ENCODE peak calls at places on chromosomes 13 and 19, in six cellular contexts. I is mesenchymal stem cell, W is IMR-90, L is H1, E is mesendoderm, U is H9. X is an unnamed sample.

GRCh38 chr19:44925114-44925891 is 10.9 kb downstream of the APOC1 start:
- DNase-seq in I (peak), W (peak), L (no peak), E (no peak), U (no peak), X (no peak)

GRCh38 chr19:33698576-33699435 is 77.1 kb downstream of the CHST8 start:
- DNase-seq in I (no peak), W (no peak), L (no peak), E (no peak), U (no peak), X (no peak)

GRCh38 chr19:23095406-23095805 is 21.4 kb upstream of the ZNF730 start:
- DNase-seq in I (no peak), W (no peak), L (no peak), E (no peak), U (no peak), X (no peak)

GRCh38 chr13:65724261-65724660 is 1505.9 kb downstream of the PCDH9 start:
- DNase-seq in I (no peak), W (peak), L (no peak), E (no peak), U (no peak), X (no peak)

GRCh38 chr13:100059827-100060226 is 29.1 kb upstream of the PCCA start:
- DNase-seq in I (no peak), W (no peak), L (no peak), E (no peak), U (no peak), X (no peak)

GRCh38 chr19:12000152-12000981 is 35.1 kb downstream of the ZNF433 start:
- DNase-seq in I (no peak), W (peak), L (no peak), E (no peak), U (no peak), X (no peak)

GRCh38 chr19:10654610-10655456 is 687 bp downstream of the ILF3 start:
- DNase-seq in I (peak), W (no peak), L (peak), E (peak), U (peak), X (peak)

GRCh38 chr13:74930402-74931165 is 551.4 kb downstream of the TBC1D4 start:
- DNase-seq in I (peak), W (peak), L (no peak), E (no peak), U (no peak), X (no peak)

GRCh38 chr13:20997301-20998061 is 63.9 kb downstream of the LATS2 start:
- DNase-seq in I (peak), W (peak), L (no peak), E (peak), U (peak), X (no peak)

GRCh38 chr19:39133431-39134270 is 8.1 kb downstream of the PAK4 start:
- DNase-seq in I (no peak), W (no peak), L (no peak), E (peak), U (no peak), X (no peak)

GRCh38 chr13:111506131-111506530 is 185.7 kb downstream of the TEX29 start:
- DNase-seq in I (no peak), W (no peak), L (no peak), E (no peak), U (no peak), X (no peak)

GRCh38 chr19:21264416-21264815 is 64.8 kb downstream of the ZNF708 start:
- DNase-seq in I (no peak), W (no peak), L (no peak), E (no peak), U (no peak), X (no peak)

GRCh38 chr19:21264891-21265290 is 64.3 kb downstream of the ZNF708 start:
- DNase-seq in I (no peak), W (no peak), L (no peak), E (no peak), U (no peak), X (no peak)

GRCh38 chr19:21256722-21257121 is 72.5 kb downstream of the ZNF708 start:
- DNase-seq in I (no peak), W (peak), L (no peak), E (peak), U (no peak), X (no peak)

GRCh38 chr19:21260164-21260847 is 68.9 kb downstream of the ZNF708 start:
- DNase-seq in I (no peak), W (no peak), L (no peak), E (no peak), U (no peak), X (no peak)
- H2BK15ac ChIP-seq in I (no peak), W (no peak), L (no peak), E (no peak), U (no peak), X (no peak)

GRCh38 chr13:108448891-108449290 is 179.4 kb downstream of the TNFSF13B start:
- DNase-seq in I (no peak), W (no peak), L (no peak), E (no peak), U (no peak), X (no peak)
- H2BK15ac ChIP-seq in I (no peak), W (no peak), L (no peak), E (no peak), U (no peak), X (no peak)

DNA sequence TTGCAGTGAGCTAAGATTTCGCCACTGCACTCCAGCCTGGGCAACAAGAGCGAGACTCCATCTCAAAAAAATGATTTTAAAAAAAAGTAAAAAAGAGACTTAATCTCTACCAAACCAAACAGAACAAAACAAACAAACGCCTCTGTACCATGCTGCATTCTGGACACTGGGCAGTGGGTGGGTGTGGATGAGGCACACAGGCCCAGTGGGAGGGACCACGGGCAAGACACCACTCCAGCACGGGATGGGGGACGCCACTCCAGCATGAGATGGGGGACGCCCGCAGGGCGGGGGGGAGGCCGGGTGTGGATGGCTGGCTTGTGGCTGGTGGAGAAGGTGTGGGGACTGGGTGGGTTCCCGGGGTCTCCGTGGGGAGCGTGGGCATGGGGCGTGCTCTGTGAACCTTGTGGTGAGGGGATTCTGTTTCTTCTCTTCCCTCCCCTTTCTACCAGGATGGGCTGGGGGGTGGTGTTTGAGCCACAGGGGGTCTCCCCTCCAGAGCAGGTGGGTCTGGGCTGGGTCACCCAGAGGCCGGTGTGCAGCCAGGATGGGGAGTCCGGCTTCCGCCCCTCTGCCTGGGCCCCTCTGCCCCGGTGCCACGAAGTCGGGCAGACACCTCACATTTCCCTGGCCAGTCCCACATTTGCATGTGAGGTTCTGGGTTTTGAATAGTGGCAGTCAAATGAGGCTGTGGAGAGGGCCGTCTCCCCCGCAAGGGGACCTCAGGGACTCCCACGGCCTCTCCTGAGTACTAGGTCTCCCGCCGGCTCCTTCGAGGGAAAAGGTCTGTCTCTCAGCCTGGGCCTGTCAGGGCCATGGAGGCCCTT is 23.9 kb upstream of the MATK start:
- DNase-seq in I (no peak), W (no peak), L (no peak), E (no peak), U (no peak), X (no peak)
- H2BK15ac ChIP-seq in I (no peak), W (no peak), L (no peak), E (no peak), U (no peak), X (no peak)

DNA sequence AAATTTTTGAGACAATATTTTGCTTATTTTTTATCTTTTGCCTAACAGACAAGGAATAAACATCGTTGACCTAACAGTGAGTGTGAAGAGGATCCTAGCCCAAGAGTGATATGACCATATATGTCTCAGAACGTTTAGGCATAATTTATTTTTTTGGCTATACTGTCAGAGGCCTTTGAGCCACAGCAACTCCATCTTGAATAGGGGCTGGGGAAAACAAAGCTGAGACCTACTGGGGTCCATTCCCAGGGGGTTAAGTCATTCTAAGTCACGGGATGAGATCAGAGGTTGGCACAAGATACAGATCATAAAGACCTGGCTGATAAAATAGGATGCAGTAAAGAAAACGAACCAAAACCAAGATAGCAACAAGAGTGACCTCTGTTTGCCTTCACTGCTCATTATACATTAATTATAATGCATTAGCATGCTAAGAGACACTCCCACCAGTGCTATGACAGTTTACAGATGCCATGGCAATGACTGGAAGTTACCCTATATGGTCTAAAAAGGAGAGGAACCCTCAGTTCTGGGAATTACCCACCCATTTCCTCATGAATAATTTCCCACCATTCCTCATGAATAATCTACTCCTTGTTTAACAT is 510.8 kb upstream of the PCDH9 start:
- DNase-seq in I (peak), W (no peak), L (no peak), E (peak), U (no peak), X (no peak)
- H2BK15ac ChIP-seq in I (no peak), W (no peak), L (no peak), E (no peak), U (no peak), X (no peak)

GRCh38 chr13:79500829-79501228 is 19.9 kb downstream of the NDFIP2 start:
- DNase-seq in I (no peak), W (no peak), L (no peak), E (no peak), U (no peak), X (no peak)

GRCh38 chr13:79503069-79503468 is 22.1 kb downstream of the NDFIP2 start:
- DNase-seq in I (no peak), W (no peak), L (no peak), E (peak), U (no peak), X (no peak)

GRCh38 chr13:79508224-79508961 is 27.4 kb downstream of the NDFIP2 start:
- DNase-seq in I (no peak), W (no peak), L (no peak), E (peak), U (no peak), X (no peak)

GRCh38 chr13:79501538-79502232 is 20.7 kb downstream of the NDFIP2 start:
- DNase-seq in I (peak), W (peak), L (no peak), E (no peak), U (no peak), X (no peak)

DNA sequence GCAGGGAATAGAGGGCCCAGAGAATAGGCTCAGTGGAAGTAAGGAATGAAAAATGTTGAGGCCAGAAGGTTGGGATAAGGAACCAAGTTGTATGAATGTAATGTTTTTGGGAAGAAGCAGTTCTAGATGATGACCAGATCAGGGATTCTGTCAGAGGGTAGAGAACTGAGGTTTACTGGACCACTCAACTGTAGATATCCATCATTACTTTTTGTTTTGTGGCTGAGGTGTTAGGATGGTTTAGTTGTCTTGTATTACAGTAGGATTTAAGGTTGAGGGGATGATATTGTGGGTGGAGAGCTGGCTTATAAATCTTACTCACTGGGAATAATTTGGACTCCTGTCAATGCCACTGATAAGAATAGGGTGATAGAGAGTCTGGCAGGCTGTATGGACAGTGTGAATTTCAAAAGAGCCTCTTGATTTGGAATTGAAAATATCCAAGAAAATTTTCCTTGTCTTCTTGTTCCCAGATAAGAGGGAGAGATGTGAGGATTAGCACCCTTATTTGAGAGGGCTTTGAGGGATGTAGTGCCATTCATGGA is 22.6 kb downstream of the NDFIP2 start:
- DNase-seq in I (no peak), W (no peak), L (no peak), E (no peak), U (no peak), X (no peak)
- H2BK15ac ChIP-seq in I (no peak), W (no peak), L (no peak), E (no peak), U (no peak), X (no peak)

DNA sequence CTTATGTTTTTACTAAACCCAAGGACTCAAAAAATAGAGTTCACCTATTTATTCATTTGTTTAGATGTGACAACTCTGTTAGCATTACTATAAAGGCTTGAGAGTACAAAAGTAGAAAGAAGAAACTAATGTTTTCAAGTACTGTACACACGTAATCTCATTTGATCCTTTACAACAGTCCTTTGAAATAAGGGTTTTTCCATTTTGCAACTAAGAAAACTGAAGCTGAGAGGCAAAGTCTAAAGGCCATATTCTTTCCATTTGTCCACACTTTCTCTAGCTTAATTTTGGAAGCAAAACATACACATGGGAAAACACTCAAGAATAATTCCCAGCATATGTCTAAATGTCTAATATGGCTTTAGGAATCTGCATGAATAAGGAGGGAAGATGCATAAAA is 34.1 kb downstream of the ZAR1L start:
- DNase-seq in I (no peak), W (no peak), L (no peak), E (no peak), U (no peak), X (no peak)
- H2BK15ac ChIP-seq in I (no peak), W (no peak), L (no peak), E (no peak), U (no peak), X (no peak)

DNA sequence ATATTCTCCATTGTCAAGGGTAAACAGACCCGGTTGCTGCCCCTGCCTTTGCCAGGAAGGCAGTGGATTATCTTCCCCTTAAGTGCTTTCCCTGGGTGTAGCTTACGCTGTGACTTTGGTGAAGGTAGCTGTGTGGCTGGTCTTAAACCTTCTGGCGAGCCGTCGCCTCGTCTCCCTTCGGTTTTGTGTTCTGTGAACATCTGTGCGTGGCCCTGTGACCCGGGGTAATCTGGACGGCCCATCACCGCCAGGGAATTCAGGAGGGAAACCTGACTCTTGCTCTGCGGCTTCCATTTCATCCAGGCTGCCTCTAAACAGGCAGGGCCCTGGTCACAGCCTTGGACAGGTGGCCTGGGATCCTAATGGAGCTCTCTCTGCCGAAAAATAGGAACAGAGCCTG is 78.7 kb downstream of the SHISA2 start:
- DNase-seq in I (no peak), W (no peak), L (no peak), E (peak), U (no peak), X (no peak)
- H2BK15ac ChIP-seq in I (no peak), W (no peak), L (no peak), E (no peak), U (no peak), X (no peak)

GRCh38 chr13:114321256-114321655 is 7.0 kb downstream of the CHAMP1 start:
- DNase-seq in I (no peak), W (no peak), L (no peak), E (no peak), U (no peak), X (no peak)
- H2BK15ac ChIP-seq in I (no peak), W (no peak), L (no peak), E (no peak), U (no peak), X (no peak)

DNA sequence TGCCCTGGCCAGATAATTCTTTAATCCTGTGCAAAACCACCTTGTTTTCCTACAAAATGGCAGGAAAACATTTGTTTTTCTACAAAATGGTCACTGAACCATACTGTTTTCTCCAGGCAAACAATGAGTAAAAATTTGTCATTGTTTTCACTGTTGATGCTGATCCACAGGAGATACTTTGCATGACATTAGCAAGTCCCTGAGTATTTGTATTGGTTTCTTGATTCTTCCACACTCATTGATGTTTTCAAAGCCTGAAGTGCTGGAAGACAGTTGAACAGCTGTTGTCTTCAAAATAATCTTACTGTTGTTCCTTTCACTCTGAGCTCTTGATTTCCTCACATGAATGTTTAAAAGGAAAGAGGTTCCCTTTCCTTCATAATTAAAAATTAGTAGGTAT is 123.1 kb upstream of the HTR2A start:
- DNase-seq in I (no peak), W (no peak), L (no peak), E (peak), U (no peak), X (no peak)
- H2BK15ac ChIP-seq in I (no peak), W (no peak), L (no peak), E (no peak), U (no peak), X (no peak)

DNA sequence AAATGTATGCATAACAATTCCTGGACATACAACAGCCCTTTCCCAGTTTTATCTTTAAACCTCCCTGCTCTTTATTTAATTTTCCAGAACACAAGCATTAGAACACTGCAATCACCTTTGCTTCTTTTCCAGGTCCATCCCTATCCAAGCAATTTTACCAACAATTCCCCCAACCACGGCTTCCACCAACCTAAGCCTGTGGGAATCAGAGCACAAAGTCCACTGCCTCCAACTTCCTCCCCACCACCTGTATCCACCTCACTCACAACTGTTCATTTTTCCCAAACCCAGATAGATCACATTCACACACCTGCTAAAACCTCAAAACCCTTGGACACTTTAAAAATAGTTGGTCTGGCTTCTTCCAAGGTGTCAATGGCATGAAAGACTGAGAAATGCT is 39.5 kb downstream of the FOXO1 start:
- DNase-seq in I (no peak), W (no peak), L (no peak), E (no peak), U (no peak), X (no peak)
- H2BK15ac ChIP-seq in I (no peak), W (no peak), L (no peak), E (no peak), U (no peak), X (no peak)

X was measured in neuronal stem cell.